ENCODE peak calls at places on chromosomes 6 and 20, in four cellular contexts. E is K562, G is HepG2, B is GM12878. S is an unnamed sample.

GRCh38 chr20:32972181-32973076 is 31.8 kb downstream of the SUN5 start:
- DNase-seq in E (peak; percentile 20), G (no peak), B (peak; percentile 91), S (no peak)

GRCh38 chr20:46040902-46041535 is 12.0 kb downstream of the SLC12A5 start:
- DNase-seq in E (peak; percentile 75), G (peak; percentile 47), B (no peak), S (peak; percentile 69)

GRCh38 chr6:149990109-149990671 is 26.4 kb downstream of the ULBP1 start:
- DNase-seq in E (no peak), G (no peak), B (no peak), S (peak; percentile 31)

GRCh38 chr20:63682384-63683139 is 13.9 kb upstream of the TNFRSF6B start:
- DNase-seq in E (no peak), G (peak; percentile 63), B (no peak), S (no peak)

GRCh38 chr6:35058827-35059522 is 82.2 kb downstream of the TCP11 start:
- DNase-seq in E (no peak), G (no peak), B (no peak), S (no peak)

GRCh38 chr6:107460074-107460631 is 789 bp upstream of the PDSS2 start:
- DNase-seq in E (no peak), G (no peak), B (no peak), S (no peak)

GRCh38 chr6:156857573-156857972 is 80.4 kb downstream of the ARID1B start:
- DNase-seq in E (no peak), G (no peak), B (no peak), S (no peak)

GRCh38 chr6:12649325-12649724 is 67.2 kb upstream of the PHACTR1 start:
- DNase-seq in E (no peak), G (no peak), B (no peak), S (no peak)

GRCh38 chr6:106731144-106731842 is 101.9 kb downstream of the QRSL1 start:
- DNase-seq in E (no peak), G (peak; percentile 86), B (no peak), S (no peak)

GRCh38 chr6:70314240-70314639 is 11.4 kb upstream of the COL9A1 start:
- DNase-seq in E (no peak), G (no peak), B (no peak), S (no peak)

GRCh38 chr6:157832250-157832967 is 9.4 kb downstream of the SNX9 start:
- DNase-seq in E (no peak), G (no peak), B (no peak), S (no peak)

DNA sequence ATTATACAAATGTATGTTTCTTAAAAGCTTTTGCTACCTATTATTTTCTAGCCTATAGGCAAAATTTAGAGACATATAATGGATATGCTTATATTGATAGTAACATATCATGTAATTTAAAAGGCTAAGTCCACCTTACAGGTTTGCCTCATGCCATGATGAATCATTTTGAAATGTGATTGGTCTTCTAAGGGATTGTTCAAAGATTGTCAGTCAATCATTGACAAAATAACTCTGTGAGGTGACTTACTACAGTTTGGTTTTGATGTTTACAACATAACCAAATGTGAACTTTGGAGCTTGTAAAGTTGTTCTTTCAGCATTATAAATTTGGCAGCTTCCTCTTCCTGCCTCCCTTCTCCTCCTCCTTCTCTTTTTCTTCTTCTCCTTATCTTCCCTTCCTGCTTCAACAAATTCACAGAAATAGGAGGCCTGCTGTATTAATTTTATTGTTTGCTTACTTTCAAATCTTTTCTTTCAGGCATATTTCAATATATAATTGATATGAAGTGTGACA is 39.7 kb upstream of the ZFP64 start:
- DNase-seq in E (no peak), G (peak; percentile 98), B (no peak), S (no peak)
- TF ChIP-seq TARDBP in E (no peak), G (no peak), B (no peak), S (no peak)

DNA sequence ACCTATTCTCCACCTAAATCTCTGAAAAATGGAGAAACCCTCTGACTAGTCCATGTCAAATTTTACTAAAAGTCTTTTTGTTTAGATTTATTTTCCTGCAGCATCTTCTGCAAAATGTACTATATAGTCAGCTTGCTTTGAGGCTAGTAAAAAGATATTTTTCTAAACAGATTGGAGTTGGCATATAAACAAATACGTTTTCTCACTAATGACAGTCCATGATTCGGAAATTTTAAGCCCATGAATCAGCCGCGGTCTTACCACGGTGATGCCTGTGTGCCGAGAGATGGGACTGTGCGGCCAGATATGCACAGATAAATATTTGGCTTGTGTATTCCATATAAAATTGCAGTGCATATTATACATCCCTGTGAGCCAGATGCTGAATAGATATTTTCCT is 3.2 kb downstream of the FOXC1 start:
- DNase-seq in E (no peak), G (no peak), B (no peak), S (no peak)
- TF ChIP-seq SP1 in E (no peak), G (no peak), B (no peak), S (no peak)

DNA sequence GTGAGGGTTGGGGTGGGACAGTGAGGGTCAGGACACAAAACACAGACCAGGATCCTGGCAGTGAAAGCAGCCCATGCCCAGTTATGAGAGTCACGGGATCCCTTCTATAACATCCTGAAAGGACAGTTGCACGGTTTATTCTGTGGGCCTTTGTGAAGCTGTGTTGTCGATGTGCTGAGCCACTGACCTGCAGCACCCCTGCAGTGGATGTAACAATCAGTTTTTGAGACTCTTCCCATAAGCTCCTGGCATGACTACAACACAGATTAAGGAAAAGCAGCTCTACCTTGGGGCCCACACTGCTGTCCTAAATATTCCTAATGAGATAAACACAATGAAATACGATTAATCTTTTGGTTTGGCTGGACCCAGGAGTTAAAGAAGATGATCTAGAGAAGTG is 3.7 kb downstream of the PYGB start:
- DNase-seq in E (no peak), G (no peak), B (no peak), S (no peak)
- TF ChIP-seq TARDBP in E (no peak), G (no peak), B (no peak), S (no peak)

GRCh38 chr20:8291873-8292272 is 159.8 kb downstream of the PLCB1 start:
- DNase-seq in E (no peak), G (no peak), B (no peak), S (no peak)
- TF ChIP-seq SP1 in E (no peak), G (no peak), B (no peak), S (no peak)

GRCh38 chr6:153735761-153736160 is 303.3 kb upstream of the OPRM1 start:
- DNase-seq in E (no peak), G (no peak), B (no peak), S (no peak)
- TF ChIP-seq TARDBP in E (no peak), G (no peak), B (no peak), S (no peak)

GRCh38 chr20:40637176-40637575 is 51.9 kb downstream of the MAFB start:
- DNase-seq in E (no peak), G (no peak), B (no peak), S (no peak)
- TF ChIP-seq SP1 in E (no peak), G (no peak), B (no peak), S (no peak)

GRCh38 chr6:138541793-138542481 is 42.6 kb upstream of the NHSL1 start:
- DNase-seq in E (no peak), G (no peak), B (no peak), S (no peak)

GRCh38 chr6:138546733-138547185 is 47.5 kb upstream of the NHSL1 start:
- DNase-seq in E (no peak), G (peak; percentile 67), B (no peak), S (no peak)

GRCh38 chr6:138544521-138544920 is 45.2 kb upstream of the NHSL1 start:
- DNase-seq in E (no peak), G (no peak), B (no peak), S (no peak)

GRCh38 chr6:138543648-138544047 is 44.4 kb upstream of the NHSL1 start:
- DNase-seq in E (no peak), G (peak; percentile 96), B (no peak), S (no peak)

GRCh38 chr6:138545621-138545980 is 46.3 kb upstream of the NHSL1 start:
- DNase-seq in E (no peak), G (no peak), B (no peak), S (peak; percentile 36)
- TF ChIP-seq TARDBP in E (no peak), G (peak; percentile 40), B (no peak), S (no peak)

S was measured in HEK293T.